ENCODE peak calls at places on chromosomes 5 and 9, in eight cellular contexts. J, U, F, W, Y, N, X and R are unnamed samples.

GRCh38 chr5:42949348-42950090 is 90.6 kb downstream of the ANXA2R start:
- DNase-seq in J (peak; percentile 76), U (peak; percentile 83), F (peak; percentile 5), W (peak; percentile 28), Y (no peak), N (peak; percentile 38), X (peak; percentile 48), R (peak; percentile 71)

GRCh38 chr5:120062515-120062917 is 401.6 kb upstream of the PRR16 start:
- DNase-seq in J (no peak), U (peak; percentile 45), F (no peak), W (no peak), Y (no peak), N (no peak), X (no peak), R (no peak)

GRCh38 chr5:78757269-78758053 is 108.9 kb upstream of the LHFPL2 start:
- DNase-seq in J (no peak), U (peak; percentile 67), F (no peak), W (no peak), Y (no peak), N (no peak), X (no peak), R (no peak)

GRCh38 chr9:98074119-98074990 is 17.8 kb downstream of the NANS start:
- DNase-seq in J (peak; percentile 58), U (peak; percentile 71), F (peak; percentile 48), W (peak; percentile 86), Y (peak; percentile 4), N (peak; percentile 56), X (peak; percentile 48), R (peak; percentile 22)

GRCh38 chr5:75985077-75985476 is 98.1 kb upstream of the SV2C start:
- DNase-seq in J (no peak), U (no peak), F (no peak), W (no peak), Y (no peak), N (no peak), X (no peak), R (no peak)

GRCh38 chr9:133023117-133023890 is 7.5 kb upstream of the GTF3C5 start:
- DNase-seq in J (no peak), U (no peak), F (no peak), W (peak; percentile 31), Y (no peak), N (no peak), X (no peak), R (no peak)

GRCh38 chr5:155728146-155728856 is 598.7 kb upstream of the SGCD start:
- DNase-seq in J (no peak), U (peak; percentile 26), F (peak; percentile 50), W (no peak), Y (no peak), N (no peak), X (no peak), R (no peak)

GRCh38 chr5:150497274-150497988 is 10.5 kb upstream of the NDST1 start:
- DNase-seq in J (no peak), U (peak; percentile 83), F (peak; percentile 91), W (no peak), Y (no peak), N (no peak), X (no peak), R (peak; percentile 87)

GRCh38 chr5:119336846-119337564 is 18.8 kb upstream of the TNFAIP8 start:
- DNase-seq in J (no peak), U (no peak), F (no peak), W (no peak), Y (no peak), N (no peak), X (no peak), R (no peak)

GRCh38 chr5:143471041-143471509 is 67.6 kb upstream of the NR3C1 start:
- DNase-seq in J (no peak), U (peak; percentile 17), F (peak; percentile 73), W (no peak), Y (no peak), N (no peak), X (no peak), R (no peak)

GRCh38 chr9:115035872-115036612 is 81.9 kb downstream of the TNC start:
- DNase-seq in J (no peak), U (peak; percentile 36), F (no peak), W (no peak), Y (no peak), N (peak; percentile 15), X (peak; percentile 29), R (no peak)

GRCh38 chr5:56170557-56170956 is 62.6 kb downstream of the ANKRD55 start:
- DNase-seq in J (no peak), U (peak; percentile 74), F (peak; percentile 8), W (no peak), Y (no peak), N (no peak), X (no peak), R (no peak)

GRCh38 chr5:138489705-138490104 is 24.4 kb downstream of the EGR1 start:
- DNase-seq in J (no peak), U (peak; percentile 52), F (no peak), W (no peak), Y (no peak), N (no peak), X (no peak), R (no peak)

GRCh38 chr5:50856720-50857119 is 190.3 kb downstream of the PARP8 start:
- DNase-seq in J (peak; percentile 57), U (no peak), F (no peak), W (no peak), Y (no peak), N (no peak), X (no peak), R (no peak)

GRCh38 chr5:4941957-4942830 is 197.9 kb upstream of the ADAMTS16 start:
- DNase-seq in J (no peak), U (no peak), F (no peak), W (peak; percentile 15), Y (peak; percentile 37), N (no peak), X (peak; percentile 33), R (no peak)

GRCh38 chr9:112031400-112031799 is 134.8 kb downstream of the UGCG start:
- DNase-seq in J (no peak), U (no peak), F (no peak), W (no peak), Y (no peak), N (no peak), X (no peak), R (no peak)

GRCh38 chr5:29879401-29879800 is 1314.1 kb upstream of the CDH6 start:
- DNase-seq in J (no peak), U (no peak), F (no peak), W (no peak), Y (no peak), N (no peak), X (no peak), R (no peak)

GRCh38 chr9:23342296-23342695 is 483.7 kb downstream of the ELAVL2 start:
- DNase-seq in J (no peak), U (peak; percentile 17), F (no peak), W (no peak), Y (no peak), N (no peak), X (no peak), R (no peak)

GRCh38 chr9:106307670-106308069 is 555.3 kb upstream of the ZNF462 start:
- DNase-seq in J (no peak), U (no peak), F (no peak), W (no peak), Y (no peak), N (no peak), X (no peak), R (no peak)

GRCh38 chr5:157280927-157281326 is 15.0 kb downstream of the CYFIP2 start:
- DNase-seq in J (no peak), U (peak; percentile 46), F (no peak), W (no peak), Y (no peak), N (no peak), X (no peak), R (no peak)

GRCh38 chr9:99030082-99030481 is 74.8 kb upstream of the TGFBR1 start:
- DNase-seq in J (no peak), U (peak; percentile 89), F (peak; percentile 88), W (no peak), Y (no peak), N (no peak), X (no peak), R (no peak)